ENCODE peak calls at places on chromosomes 7 and 10, in nine cellular contexts. One of them, this sample, is unnamed.

GRCh38 chr10:8985651-8986050 is 931.2 kb downstream of the GATA3 start:
- DNase-seq in LoVo: no peak
- DNase-seq in A549: no peak
- DNase-seq in NCI-H69: no peak
- DNase-seq in mesothelial cell of epicardium: no peak
- DNase-seq in psoas muscle: no peak
- DNase-seq in choroid plexus epithelial cell: no peak
- DNase-seq in stimulated activated CD4-positive, alpha-beta T cell treated with anti-CD3 and anti-CD28 coated beads, Interleukin-4, amount 100 ng/mL, for 4 hours: no peak
- DNase-seq in mammary epithelial cell: no peak
- DNase-seq in this sample: no peak

GRCh38 chr10:2674451-2674850 is 392.9 kb upstream of the PFKP start:
- DNase-seq in mesothelial cell of epicardium: no peak
- DNase-seq in NCI-H69: no peak
- DNase-seq in psoas muscle: no peak
- DNase-seq in choroid plexus epithelial cell: no peak
- DNase-seq in mammary epithelial cell: no peak
- DNase-seq in A549: no peak
- DNase-seq in stimulated activated CD4-positive, alpha-beta T cell treated with anti-CD3 and anti-CD28 coated beads, Interleukin-4, amount 100 ng/mL, for 4 hours: no peak
- DNase-seq in LoVo: no peak
- DNase-seq in this sample: no peak

GRCh38 chr10:106387063-106387462 is 777.4 kb downstream of the SORCS1 start:
- DNase-seq in LoVo: no peak
- DNase-seq in NCI-H69: no peak
- DNase-seq in stimulated activated CD4-positive, alpha-beta T cell treated with anti-CD3 and anti-CD28 coated beads, Interleukin-4, amount 100 ng/mL, for 4 hours: no peak
- DNase-seq in mesothelial cell of epicardium: no peak
- DNase-seq in mammary epithelial cell: peak; percentile 69
- DNase-seq in psoas muscle: no peak
- DNase-seq in A549: no peak
- DNase-seq in choroid plexus epithelial cell: no peak
- DNase-seq in this sample: no peak

GRCh38 chr10:28939352-28940157 is 262.2 kb downstream of the BAMBI start:
- DNase-seq in mesothelial cell of epicardium: peak; percentile 45
- DNase-seq in mammary epithelial cell: no peak
- DNase-seq in stimulated activated CD4-positive, alpha-beta T cell treated with anti-CD3 and anti-CD28 coated beads, Interleukin-4, amount 100 ng/mL, for 4 hours: no peak
- DNase-seq in choroid plexus epithelial cell: peak; percentile 96
- DNase-seq in NCI-H69: peak; percentile 98
- DNase-seq in psoas muscle: peak; percentile 51
- DNase-seq in A549: peak; percentile 100
- DNase-seq in LoVo: peak; percentile 51
- DNase-seq in this sample: peak; percentile 56

GRCh38 chr10:90306187-90306586 is 551.7 kb downstream of the HTR7 start:
- DNase-seq in choroid plexus epithelial cell: peak; percentile 97
- DNase-seq in stimulated activated CD4-positive, alpha-beta T cell treated with anti-CD3 and anti-CD28 coated beads, Interleukin-4, amount 100 ng/mL, for 4 hours: no peak
- DNase-seq in psoas muscle: no peak
- DNase-seq in A549: peak; percentile 57
- DNase-seq in NCI-H69: peak; percentile 18
- DNase-seq in mesothelial cell of epicardium: no peak
- DNase-seq in mammary epithelial cell: peak; percentile 76
- DNase-seq in LoVo: no peak
- DNase-seq in this sample: no peak

GRCh38 chr10:77919713-77920108 is 6.8 kb downstream of the DLG5 start:
- DNase-seq in mesothelial cell of epicardium: no peak
- DNase-seq in psoas muscle: no peak
- DNase-seq in LoVo: no peak
- DNase-seq in stimulated activated CD4-positive, alpha-beta T cell treated with anti-CD3 and anti-CD28 coated beads, Interleukin-4, amount 100 ng/mL, for 4 hours: no peak
- DNase-seq in A549: peak; percentile 71
- DNase-seq in choroid plexus epithelial cell: peak; percentile 81
- DNase-seq in mammary epithelial cell: peak; percentile 78
- DNase-seq in NCI-H69: no peak
- DNase-seq in this sample: no peak

GRCh38 chr7:51229106-51229537 is 87.5 kb downstream of the COBL start:
- DNase-seq in mesothelial cell of epicardium: no peak
- DNase-seq in A549: no peak
- DNase-seq in mammary epithelial cell: no peak
- DNase-seq in LoVo: no peak
- DNase-seq in psoas muscle: no peak
- DNase-seq in stimulated activated CD4-positive, alpha-beta T cell treated with anti-CD3 and anti-CD28 coated beads, Interleukin-4, amount 100 ng/mL, for 4 hours: no peak
- DNase-seq in choroid plexus epithelial cell: no peak
- DNase-seq in NCI-H69: no peak
- DNase-seq in this sample: no peak

GRCh38 chr10:31642296-31642695 is 286.3 kb downstream of the ARHGAP12 start:
- DNase-seq in A549: no peak
- DNase-seq in mesothelial cell of epicardium: no peak
- DNase-seq in mammary epithelial cell: no peak
- DNase-seq in choroid plexus epithelial cell: no peak
- DNase-seq in NCI-H69: no peak
- DNase-seq in LoVo: no peak
- DNase-seq in psoas muscle: no peak
- DNase-seq in stimulated activated CD4-positive, alpha-beta T cell treated with anti-CD3 and anti-CD28 coated beads, Interleukin-4, amount 100 ng/mL, for 4 hours: no peak
- DNase-seq in this sample: no peak

GRCh38 chr7:134690614-134691504 is 44.2 kb downstream of the BPGM start:
- DNase-seq in stimulated activated CD4-positive, alpha-beta T cell treated with anti-CD3 and anti-CD28 coated beads, Interleukin-4, amount 100 ng/mL, for 4 hours: no peak
- DNase-seq in LoVo: no peak
- DNase-seq in mammary epithelial cell: peak; percentile 36
- DNase-seq in NCI-H69: peak; percentile 11
- DNase-seq in A549: no peak
- DNase-seq in choroid plexus epithelial cell: peak; percentile 50
- DNase-seq in psoas muscle: no peak
- DNase-seq in mesothelial cell of epicardium: no peak
- DNase-seq in this sample: no peak

GRCh38 chr10:69955897-69956832 is 96.5 kb upstream of the MACROH2A2 start:
- DNase-seq in mammary epithelial cell: peak; percentile 36
- DNase-seq in psoas muscle: no peak
- DNase-seq in stimulated activated CD4-positive, alpha-beta T cell treated with anti-CD3 and anti-CD28 coated beads, Interleukin-4, amount 100 ng/mL, for 4 hours: no peak
- DNase-seq in NCI-H69: no peak
- DNase-seq in LoVo: no peak
- DNase-seq in choroid plexus epithelial cell: no peak
- DNase-seq in A549: no peak
- DNase-seq in mesothelial cell of epicardium: no peak
- DNase-seq in this sample: peak; percentile 15

GRCh38 chr10:60203993-60204618 is 185.6 kb downstream of the ANK3 start:
- DNase-seq in LoVo: peak; percentile 11
- DNase-seq in choroid plexus epithelial cell: peak; percentile 70
- DNase-seq in psoas muscle: no peak
- DNase-seq in mammary epithelial cell: peak; percentile 15
- DNase-seq in mesothelial cell of epicardium: no peak
- DNase-seq in NCI-H69: peak; percentile 37
- DNase-seq in A549: peak; percentile 37
- DNase-seq in stimulated activated CD4-positive, alpha-beta T cell treated with anti-CD3 and anti-CD28 coated beads, Interleukin-4, amount 100 ng/mL, for 4 hours: no peak
- DNase-seq in this sample: no peak

GRCh38 chr7:74178632-74179031 is 4.5 kb downstream of the EIF4H start:
- DNase-seq in mammary epithelial cell: peak; percentile 17
- DNase-seq in A549: no peak
- DNase-seq in choroid plexus epithelial cell: no peak
- DNase-seq in NCI-H69: no peak
- DNase-seq in mesothelial cell of epicardium: no peak
- DNase-seq in stimulated activated CD4-positive, alpha-beta T cell treated with anti-CD3 and anti-CD28 coated beads, Interleukin-4, amount 100 ng/mL, for 4 hours: no peak
- DNase-seq in psoas muscle: no peak
- DNase-seq in LoVo: no peak
- DNase-seq in this sample: no peak

GRCh38 chr7:22350466-22351328 is 6.3 kb downstream of the RAPGEF5 start:
- DNase-seq in A549: no peak
- DNase-seq in psoas muscle: no peak
- DNase-seq in NCI-H69: peak; percentile 34
- DNase-seq in stimulated activated CD4-positive, alpha-beta T cell treated with anti-CD3 and anti-CD28 coated beads, Interleukin-4, amount 100 ng/mL, for 4 hours: no peak
- DNase-seq in choroid plexus epithelial cell: peak; percentile 42
- DNase-seq in mammary epithelial cell: peak; percentile 44
- DNase-seq in LoVo: peak; percentile 78
- DNase-seq in mesothelial cell of epicardium: no peak
- DNase-seq in this sample: no peak

GRCh38 chr7:66426996-66427395 is 201.7 kb upstream of the KCTD7 start:
- DNase-seq in NCI-H69: no peak
- DNase-seq in LoVo: no peak
- DNase-seq in mesothelial cell of epicardium: no peak
- DNase-seq in stimulated activated CD4-positive, alpha-beta T cell treated with anti-CD3 and anti-CD28 coated beads, Interleukin-4, amount 100 ng/mL, for 4 hours: no peak
- DNase-seq in choroid plexus epithelial cell: peak; percentile 10
- DNase-seq in mammary epithelial cell: no peak
- DNase-seq in A549: no peak
- DNase-seq in psoas muscle: no peak
- DNase-seq in this sample: no peak

GRCh38 chr10:94049911-94050310 is 56.2 kb downstream of the PLCE1 start:
- DNase-seq in mesothelial cell of epicardium: no peak
- DNase-seq in choroid plexus epithelial cell: no peak
- DNase-seq in mammary epithelial cell: no peak
- DNase-seq in A549: no peak
- DNase-seq in stimulated activated CD4-positive, alpha-beta T cell treated with anti-CD3 and anti-CD28 coated beads, Interleukin-4, amount 100 ng/mL, for 4 hours: no peak
- DNase-seq in psoas muscle: no peak
- DNase-seq in LoVo: no peak
- DNase-seq in NCI-H69: no peak
- DNase-seq in this sample: no peak

GRCh38 chr10:95363303-95363912 is 72.6 kb upstream of the PDLIM1 start:
- DNase-seq in NCI-H69: peak; percentile 64
- DNase-seq in A549: peak; percentile 70
- DNase-seq in mammary epithelial cell: peak; percentile 52
- DNase-seq in mesothelial cell of epicardium: no peak
- DNase-seq in choroid plexus epithelial cell: peak; percentile 86
- DNase-seq in LoVo: peak; percentile 78
- DNase-seq in stimulated activated CD4-positive, alpha-beta T cell treated with anti-CD3 and anti-CD28 coated beads, Interleukin-4, amount 100 ng/mL, for 4 hours: no peak
- DNase-seq in psoas muscle: no peak
- DNase-seq in this sample: no peak

GRCh38 chr7:81264116-81264515 is 345.3 kb upstream of the SEMA3C start:
- DNase-seq in stimulated activated CD4-positive, alpha-beta T cell treated with anti-CD3 and anti-CD28 coated beads, Interleukin-4, amount 100 ng/mL, for 4 hours: no peak
- DNase-seq in psoas muscle: no peak
- DNase-seq in mesothelial cell of epicardium: no peak
- DNase-seq in A549: peak; percentile 16
- DNase-seq in LoVo: no peak
- DNase-seq in mammary epithelial cell: peak; percentile 87
- DNase-seq in NCI-H69: peak; percentile 85
- DNase-seq in choroid plexus epithelial cell: no peak
- DNase-seq in this sample: no peak

GRCh38 chr7:120813089-120813488 is 44.9 kb downstream of the TSPAN12 start:
- DNase-seq in stimulated activated CD4-positive, alpha-beta T cell treated with anti-CD3 and anti-CD28 coated beads, Interleukin-4, amount 100 ng/mL, for 4 hours: no peak
- DNase-seq in NCI-H69: peak; percentile 65
- DNase-seq in psoas muscle: no peak
- DNase-seq in choroid plexus epithelial cell: no peak
- DNase-seq in mesothelial cell of epicardium: no peak
- DNase-seq in mammary epithelial cell: no peak
- DNase-seq in A549: no peak
- DNase-seq in LoVo: no peak
- DNase-seq in this sample: no peak

GRCh38 chr7:150390206-150390605 is 11.1 kb downstream of the ZNF775 start:
- DNase-seq in psoas muscle: no peak
- DNase-seq in A549: no peak
- DNase-seq in mammary epithelial cell: no peak
- DNase-seq in choroid plexus epithelial cell: no peak
- DNase-seq in LoVo: no peak
- DNase-seq in stimulated activated CD4-positive, alpha-beta T cell treated with anti-CD3 and anti-CD28 coated beads, Interleukin-4, amount 100 ng/mL, for 4 hours: no peak
- DNase-seq in mesothelial cell of epicardium: no peak
- DNase-seq in NCI-H69: no peak
- DNase-seq in this sample: peak; percentile 24

GRCh38 chr7:48426966-48427555 is 255.8 kb downstream of the ABCA13 start:
- DNase-seq in LoVo: peak; percentile 47
- DNase-seq in mesothelial cell of epicardium: no peak
- DNase-seq in psoas muscle: no peak
- DNase-seq in A549: peak; percentile 27
- DNase-seq in choroid plexus epithelial cell: peak; percentile 68
- DNase-seq in stimulated activated CD4-positive, alpha-beta T cell treated with anti-CD3 and anti-CD28 coated beads, Interleukin-4, amount 100 ng/mL, for 4 hours: no peak
- DNase-seq in mammary epithelial cell: peak; percentile 86
- DNase-seq in NCI-H69: peak; percentile 15
- DNase-seq in this sample: no peak

GRCh38 chr7:133481676-133482075 is 228.8 kb downstream of the EXOC4 start:
- DNase-seq in A549: peak; percentile 1
- DNase-seq in mesothelial cell of epicardium: no peak
- DNase-seq in stimulated activated CD4-positive, alpha-beta T cell treated with anti-CD3 and anti-CD28 coated beads, Interleukin-4, amount 100 ng/mL, for 4 hours: no peak
- DNase-seq in choroid plexus epithelial cell: peak; percentile 81
- DNase-seq in LoVo: no peak
- DNase-seq in NCI-H69: peak; percentile 71
- DNase-seq in psoas muscle: no peak
- DNase-seq in mammary epithelial cell: peak; percentile 68
- DNase-seq in this sample: no peak

GRCh38 chr10:100970076-100970913 is 991 bp downstream of the SEMA4G start:
- DNase-seq in choroid plexus epithelial cell: no peak
- DNase-seq in LoVo: peak; percentile 27
- DNase-seq in A549: peak; percentile 45
- DNase-seq in mesothelial cell of epicardium: no peak
- DNase-seq in stimulated activated CD4-positive, alpha-beta T cell treated with anti-CD3 and anti-CD28 coated beads, Interleukin-4, amount 100 ng/mL, for 4 hours: peak; percentile 18
- DNase-seq in NCI-H69: peak; percentile 24
- DNase-seq in psoas muscle: no peak
- DNase-seq in mammary epithelial cell: no peak
- DNase-seq in this sample: no peak

GRCh38 chr10:103125323-103126267 is 67.5 kb downstream of the NT5C2 start:
- DNase-seq in stimulated activated CD4-positive, alpha-beta T cell treated with anti-CD3 and anti-CD28 coated beads, Interleukin-4, amount 100 ng/mL, for 4 hours: no peak
- DNase-seq in NCI-H69: no peak
- DNase-seq in choroid plexus epithelial cell: peak; percentile 65
- DNase-seq in A549: no peak
- DNase-seq in psoas muscle: no peak
- DNase-seq in LoVo: no peak
- DNase-seq in mammary epithelial cell: no peak
- DNase-seq in mesothelial cell of epicardium: no peak
- DNase-seq in this sample: no peak

GRCh38 chr7:79410345-79410744 is 43.1 kb downstream of the MAGI2 start:
- DNase-seq in NCI-H69: no peak
- DNase-seq in stimulated activated CD4-positive, alpha-beta T cell treated with anti-CD3 and anti-CD28 coated beads, Interleukin-4, amount 100 ng/mL, for 4 hours: no peak
- DNase-seq in psoas muscle: no peak
- DNase-seq in mammary epithelial cell: peak; percentile 21
- DNase-seq in mesothelial cell of epicardium: no peak
- DNase-seq in choroid plexus epithelial cell: no peak
- DNase-seq in A549: no peak
- DNase-seq in LoVo: no peak
- DNase-seq in this sample: no peak

GRCh38 chr10:91162050-91162494 is 58.4 kb upstream of the PCGF5 start:
- DNase-seq in NCI-H69: peak; percentile 11
- DNase-seq in A549: peak; percentile 28
- DNase-seq in LoVo: peak; percentile 1
- DNase-seq in psoas muscle: peak; percentile 28
- DNase-seq in mesothelial cell of epicardium: no peak
- DNase-seq in stimulated activated CD4-positive, alpha-beta T cell treated with anti-CD3 and anti-CD28 coated beads, Interleukin-4, amount 100 ng/mL, for 4 hours: peak; percentile 11
- DNase-seq in mammary epithelial cell: no peak
- DNase-seq in choroid plexus epithelial cell: peak; percentile 25
- DNase-seq in this sample: no peak